ENCODE peak calls at places on chromosomes 12 and 14, in four cellular contexts. One of them, this sample, is unnamed.
A peak's percentile ranks its signal among the peaks of the same experiment; 100 is the strongest.

GRCh38 chr14:103871596-103872480 is 24.5 kb upstream of the PPP1R13B start:
- DNase-seq in RWPE2: peak; percentile 79
- DNase-seq in neuronal stem cell: peak; percentile 32
- DNase-seq in mammary epithelial cell: no peak
- DNase-seq in this sample: no peak

GRCh38 chr14:39381366-39381765 is 50.9 kb downstream of the FBXO33 start:
- DNase-seq in RWPE2: no peak
- DNase-seq in neuronal stem cell: no peak
- DNase-seq in mammary epithelial cell: no peak
- DNase-seq in this sample: no peak

GRCh38 chr14:77023001-77023996 is 5.2 kb downstream of the IRF2BPL start:
- DNase-seq in RWPE2: no peak
- DNase-seq in neuronal stem cell: no peak
- DNase-seq in mammary epithelial cell: peak; percentile 53
- DNase-seq in this sample: no peak

GRCh38 chr12:3453947-3454675 is 36.9 kb upstream of the PRMT8 start:
- DNase-seq in RWPE2: peak; percentile 98
- DNase-seq in neuronal stem cell: no peak
- DNase-seq in mammary epithelial cell: peak; percentile 99
- DNase-seq in this sample: no peak

GRCh38 chr12:51840966-51841365 is 7.6 kb downstream of the FIGNL2 start:
- DNase-seq in RWPE2: no peak
- DNase-seq in neuronal stem cell: no peak
- DNase-seq in mammary epithelial cell: no peak
- DNase-seq in this sample: no peak

GRCh38 chr14:40417777-40418401 is 985.7 kb upstream of the FBXO33 start:
- DNase-seq in RWPE2: no peak
- DNase-seq in neuronal stem cell: peak; percentile 46
- DNase-seq in mammary epithelial cell: no peak
- DNase-seq in this sample: no peak

GRCh38 chr14:86708846-86709339 is 1178.9 kb downstream of the FLRT2 start:
- DNase-seq in RWPE2: no peak
- DNase-seq in neuronal stem cell: no peak
- DNase-seq in mammary epithelial cell: no peak
- DNase-seq in this sample: no peak

GRCh38 chr14:76050797-76051392 is 65.3 kb downstream of the IFT43 start:
- DNase-seq in RWPE2: no peak
- DNase-seq in neuronal stem cell: peak; percentile 62
- DNase-seq in mammary epithelial cell: peak; percentile 33
- DNase-seq in this sample: no peak

GRCh38 chr14:20802341-20803084 is at the start of gene RNASE1:
- DNase-seq in RWPE2: no peak
- DNase-seq in neuronal stem cell: no peak
- DNase-seq in mammary epithelial cell: no peak
- DNase-seq in this sample: no peak

GRCh38 chr14:101183376-101184103 is 280.0 kb upstream of the RTL1 start:
- DNase-seq in RWPE2: peak; percentile 54
- DNase-seq in neuronal stem cell: peak; percentile 65
- DNase-seq in mammary epithelial cell: no peak
- DNase-seq in this sample: peak; percentile 80

GRCh38 chr14:103897075-103897947 is 30.9 kb upstream of the TDRD9 start:
- DNase-seq in RWPE2: no peak
- DNase-seq in neuronal stem cell: no peak
- DNase-seq in mammary epithelial cell: no peak
- DNase-seq in this sample: no peak

GRCh38 chr12:11795910-11796459 is 146.5 kb downstream of the ETV6 start:
- DNase-seq in RWPE2: no peak
- DNase-seq in neuronal stem cell: peak; percentile 27
- DNase-seq in mammary epithelial cell: peak; percentile 93
- DNase-seq in this sample: no peak

GRCh38 chr14:53954551-53955233 is 1.9 kb downstream of the BMP4 start:
- DNase-seq in RWPE2: no peak
- DNase-seq in neuronal stem cell: no peak
- DNase-seq in mammary epithelial cell: peak; percentile 19
- DNase-seq in this sample: no peak

GRCh38 chr12:28603801-28604200 is 413.5 kb downstream of the CCDC91 start:
- DNase-seq in RWPE2: no peak
- DNase-seq in neuronal stem cell: no peak
- DNase-seq in mammary epithelial cell: no peak
- DNase-seq in this sample: no peak

GRCh38 chr12:107593713-107594381 is 91.8 kb upstream of the PWP1 start:
- DNase-seq in RWPE2: no peak
- DNase-seq in neuronal stem cell: no peak
- DNase-seq in mammary epithelial cell: no peak
- DNase-seq in this sample: no peak

GRCh38 chr12:58955849-58956248 is 35.5 kb upstream of the LRIG3 start:
- DNase-seq in RWPE2: no peak
- DNase-seq in neuronal stem cell: no peak
- DNase-seq in mammary epithelial cell: no peak
- DNase-seq in this sample: no peak

GRCh38 chr14:106204063-106204462 is 677.7 kb downstream of the TMEM121 start:
- DNase-seq in RWPE2: no peak
- DNase-seq in neuronal stem cell: no peak
- DNase-seq in mammary epithelial cell: no peak
- DNase-seq in this sample: no peak

GRCh38 chr12:94593822-94594442 is 56.4 kb downstream of the TMCC3 start:
- DNase-seq in RWPE2: no peak
- DNase-seq in neuronal stem cell: no peak
- DNase-seq in mammary epithelial cell: no peak
- DNase-seq in this sample: no peak

GRCh38 chr12:25655702-25656101 is 102.6 kb upstream of the LMNTD1 start:
- DNase-seq in RWPE2: no peak
- DNase-seq in neuronal stem cell: no peak
- DNase-seq in mammary epithelial cell: peak; percentile 25
- DNase-seq in this sample: no peak

GRCh38 chr12:49144384-49144783 is 13.2 kb upstream of the TUBA1B start:
- DNase-seq in RWPE2: no peak
- DNase-seq in neuronal stem cell: no peak
- DNase-seq in mammary epithelial cell: no peak
- DNase-seq in this sample: no peak

GRCh38 chr14:22561661-22562579 is 27.1 kb downstream of the DAD1 start:
- DNase-seq in RWPE2: no peak
- DNase-seq in neuronal stem cell: no peak
- DNase-seq in mammary epithelial cell: no peak
- DNase-seq in this sample: peak; percentile 8

GRCh38 chr12:26126340-26127284 is 1.8 kb upstream of the BHLHE41 start:
- DNase-seq in RWPE2: peak; percentile 57
- DNase-seq in neuronal stem cell: peak; percentile 80
- DNase-seq in mammary epithelial cell: peak; percentile 89
- DNase-seq in this sample: peak; percentile 90

GRCh38 chr12:92665496-92665895 is 37.3 kb upstream of the PLEKHG7 start:
- DNase-seq in RWPE2: no peak
- DNase-seq in neuronal stem cell: no peak
- DNase-seq in mammary epithelial cell: no peak
- DNase-seq in this sample: no peak

GRCh38 chr14:104434214-104435076 is 145.1 kb upstream of the C14orf180 start:
- DNase-seq in RWPE2: no peak
- DNase-seq in neuronal stem cell: no peak
- DNase-seq in mammary epithelial cell: no peak
- DNase-seq in this sample: peak; percentile 81

GRCh38 chr12:92408072-92408900 is 262.6 kb upstream of the BTG1 start:
- DNase-seq in RWPE2: no peak
- DNase-seq in neuronal stem cell: no peak
- DNase-seq in mammary epithelial cell: peak; percentile 55
- DNase-seq in this sample: no peak

GRCh38 chr14:42228611-42229010 is 621.9 kb downstream of the LRFN5 start:
- DNase-seq in RWPE2: no peak
- DNase-seq in neuronal stem cell: no peak
- DNase-seq in mammary epithelial cell: no peak
- DNase-seq in this sample: no peak

GRCh38 chr12:82203076-82203475 is 155.1 kb downstream of the CCDC59 start:
- DNase-seq in RWPE2: no peak
- DNase-seq in neuronal stem cell: no peak
- DNase-seq in mammary epithelial cell: no peak
- DNase-seq in this sample: no peak

GRCh38 chr12:125674554-125674953 is 609.3 kb downstream of the AACS start:
- DNase-seq in RWPE2: no peak
- DNase-seq in neuronal stem cell: no peak
- DNase-seq in mammary epithelial cell: no peak
- DNase-seq in this sample: no peak

GRCh38 chr12:29460082-29460481 is 37.4 kb downstream of the OVCH1 start:
- DNase-seq in RWPE2: no peak
- DNase-seq in neuronal stem cell: no peak
- DNase-seq in mammary epithelial cell: no peak
- DNase-seq in this sample: no peak

GRCh38 chr14:56122306-56122705 is 4.1 kb downstream of the PELI2 start:
- DNase-seq in RWPE2: no peak
- DNase-seq in neuronal stem cell: no peak
- DNase-seq in mammary epithelial cell: no peak
- DNase-seq in this sample: no peak

GRCh38 chr12:32070370-32070769 is 36.3 kb upstream of the BICD1 start:
- DNase-seq in RWPE2: no peak
- DNase-seq in neuronal stem cell: no peak
- DNase-seq in mammary epithelial cell: no peak
- DNase-seq in this sample: no peak

GRCh38 chr12:43444940-43445564 is 107.0 kb downstream of the ADAMTS20 start:
- DNase-seq in RWPE2: no peak
- DNase-seq in neuronal stem cell: peak; percentile 36
- DNase-seq in mammary epithelial cell: peak; percentile 45
- DNase-seq in this sample: no peak

GRCh38 chr14:97655169-97655948 is 858.2 kb downstream of the VRK1 start:
- DNase-seq in RWPE2: no peak
- DNase-seq in neuronal stem cell: no peak
- DNase-seq in mammary epithelial cell: no peak
- DNase-seq in this sample: no peak

GRCh38 chr12:32248594-32249140 is 142.0 kb downstream of the BICD1 start:
- DNase-seq in RWPE2: no peak
- DNase-seq in neuronal stem cell: no peak
- DNase-seq in mammary epithelial cell: peak; percentile 43
- DNase-seq in this sample: no peak

GRCh38 chr14:96206461-96206860 is 1.8 kb downstream of the BDKRB2 start:
- DNase-seq in RWPE2: no peak
- DNase-seq in neuronal stem cell: no peak
- DNase-seq in mammary epithelial cell: peak; percentile 28
- DNase-seq in this sample: no peak

GRCh38 chr14:95490727-95491451 is 25.6 kb downstream of the SYNE3 start:
- DNase-seq in RWPE2: no peak
- DNase-seq in neuronal stem cell: no peak
- DNase-seq in mammary epithelial cell: peak; percentile 60
- DNase-seq in this sample: no peak

GRCh38 chr12:70031046-70031445 is 206.0 kb downstream of the MYRFL start:
- DNase-seq in RWPE2: no peak
- DNase-seq in neuronal stem cell: no peak
- DNase-seq in mammary epithelial cell: peak; percentile 27
- DNase-seq in this sample: no peak

GRCh38 chr12:14403293-14403692 is 37.8 kb downstream of the ATF7IP start:
- DNase-seq in RWPE2: no peak
- DNase-seq in neuronal stem cell: no peak
- DNase-seq in mammary epithelial cell: no peak
- DNase-seq in this sample: no peak

This sample was measured in osteocyte.